ENCODE peak calls at places on chromosomes 11 and 22, in nine cellular contexts. One of them, this sample, is unnamed.

GRCh38 chr22:34804588-34804987 is 261.4 kb upstream of the ISX start:
- DNase-seq in kidney: no peak
- DNase-seq in osteocyte: no peak
- DNase-seq in A673: peak
- DNase-seq in thoracic aorta: no peak
- DNase-seq in progenitor cell of endocrine pancreas: no peak
- DNase-seq in esophagus muscularis mucosa: no peak
- DNase-seq in heart left ventricle: no peak
- DNase-seq in activated B cell treated with CpG ODN at 0.5 μM for 24 hours: no peak
- DNase-seq in this sample: no peak

GRCh38 chr11:69280451-69280850 is 13.5 kb upstream of the MYEOV start:
- DNase-seq in kidney: no peak
- DNase-seq in osteocyte: no peak
- DNase-seq in A673: peak
- DNase-seq in thoracic aorta: no peak
- DNase-seq in progenitor cell of endocrine pancreas: no peak
- DNase-seq in esophagus muscularis mucosa: no peak
- DNase-seq in heart left ventricle: no peak
- DNase-seq in activated B cell treated with CpG ODN at 0.5 μM for 24 hours: no peak
- DNase-seq in this sample: no peak

GRCh38 chr22:27639180-27640086 is 162.1 kb downstream of the MN1 start:
- DNase-seq in kidney: no peak
- DNase-seq in osteocyte: no peak
- DNase-seq in A673: no peak
- DNase-seq in thoracic aorta: no peak
- DNase-seq in progenitor cell of endocrine pancreas: no peak
- DNase-seq in esophagus muscularis mucosa: no peak
- DNase-seq in heart left ventricle: no peak
- DNase-seq in activated B cell treated with CpG ODN at 0.5 μM for 24 hours: no peak
- DNase-seq in this sample: no peak

GRCh38 chr11:32056445-32056844 is 34.4 kb upstream of the RCN1 start:
- DNase-seq in kidney: no peak
- DNase-seq in osteocyte: no peak
- DNase-seq in A673: no peak
- DNase-seq in thoracic aorta: no peak
- DNase-seq in progenitor cell of endocrine pancreas: no peak
- DNase-seq in esophagus muscularis mucosa: no peak
- DNase-seq in heart left ventricle: no peak
- DNase-seq in activated B cell treated with CpG ODN at 0.5 μM for 24 hours: no peak
- DNase-seq in this sample: no peak

GRCh38 chr11:20031155-20032001 is 128.9 kb downstream of the DBX1 start:
- DNase-seq in kidney: no peak
- DNase-seq in osteocyte: no peak
- DNase-seq in A673: peak
- DNase-seq in thoracic aorta: no peak
- DNase-seq in progenitor cell of endocrine pancreas: no peak
- DNase-seq in esophagus muscularis mucosa: no peak
- DNase-seq in heart left ventricle: no peak
- DNase-seq in activated B cell treated with CpG ODN at 0.5 μM for 24 hours: no peak
- DNase-seq in this sample: no peak

GRCh38 chr22:16956290-16956689 is 51.7 kb downstream of the GAB4 start:
- DNase-seq in kidney: peak
- DNase-seq in osteocyte: peak
- DNase-seq in A673: no peak
- DNase-seq in thoracic aorta: no peak
- DNase-seq in progenitor cell of endocrine pancreas: no peak
- DNase-seq in esophagus muscularis mucosa: peak
- DNase-seq in heart left ventricle: no peak
- DNase-seq in activated B cell treated with CpG ODN at 0.5 μM for 24 hours: no peak
- DNase-seq in this sample: no peak

GRCh38 chr22:44051961-44052360 is 27.9 kb downstream of the PARVB start:
- DNase-seq in kidney: no peak
- DNase-seq in osteocyte: no peak
- DNase-seq in A673: no peak
- DNase-seq in thoracic aorta: no peak
- DNase-seq in progenitor cell of endocrine pancreas: no peak
- DNase-seq in esophagus muscularis mucosa: no peak
- DNase-seq in heart left ventricle: no peak
- DNase-seq in activated B cell treated with CpG ODN at 0.5 μM for 24 hours: no peak
- DNase-seq in this sample: no peak

GRCh38 chr22:44458044-44459020 is 39.7 kb downstream of the RTL6 start:
- DNase-seq in kidney: no peak
- DNase-seq in osteocyte: peak
- DNase-seq in A673: no peak
- DNase-seq in thoracic aorta: no peak
- DNase-seq in progenitor cell of endocrine pancreas: no peak
- DNase-seq in esophagus muscularis mucosa: peak
- DNase-seq in heart left ventricle: no peak
- DNase-seq in activated B cell treated with CpG ODN at 0.5 μM for 24 hours: no peak
- DNase-seq in this sample: no peak

GRCh38 chr22:42179616-42180015 is 49.0 kb upstream of the CYP2D6 start:
- DNase-seq in kidney: no peak
- DNase-seq in osteocyte: no peak
- DNase-seq in A673: no peak
- DNase-seq in thoracic aorta: no peak
- DNase-seq in progenitor cell of endocrine pancreas: no peak
- DNase-seq in esophagus muscularis mucosa: no peak
- DNase-seq in heart left ventricle: no peak
- DNase-seq in activated B cell treated with CpG ODN at 0.5 μM for 24 hours: no peak
- DNase-seq in this sample: no peak

GRCh38 chr11:73314121-73314948 is 6.3 kb downstream of the ARHGEF17 start:
- DNase-seq in kidney: peak
- DNase-seq in osteocyte: no peak
- DNase-seq in A673: peak
- DNase-seq in thoracic aorta: no peak
- DNase-seq in progenitor cell of endocrine pancreas: no peak
- DNase-seq in esophagus muscularis mucosa: no peak
- DNase-seq in heart left ventricle: peak
- DNase-seq in activated B cell treated with CpG ODN at 0.5 μM for 24 hours: no peak
- DNase-seq in this sample: no peak

GRCh38 chr22:36934940-36935610 is 21.6 kb downstream of the CSF2RB start:
- DNase-seq in kidney: no peak
- DNase-seq in osteocyte: peak
- DNase-seq in A673: no peak
- DNase-seq in thoracic aorta: no peak
- DNase-seq in progenitor cell of endocrine pancreas: no peak
- DNase-seq in esophagus muscularis mucosa: no peak
- DNase-seq in heart left ventricle: no peak
- DNase-seq in activated B cell treated with CpG ODN at 0.5 μM for 24 hours: no peak
- DNase-seq in this sample: no peak

GRCh38 chr11:83063073-83063754 is 8.5 kb downstream of the RAB30 start:
- DNase-seq in kidney: no peak
- DNase-seq in osteocyte: no peak
- DNase-seq in A673: peak
- DNase-seq in thoracic aorta: no peak
- DNase-seq in progenitor cell of endocrine pancreas: no peak
- DNase-seq in esophagus muscularis mucosa: peak
- DNase-seq in heart left ventricle: no peak
- DNase-seq in activated B cell treated with CpG ODN at 0.5 μM for 24 hours: no peak
- DNase-seq in this sample: no peak

GRCh38 chr11:66986178-66986545 is 11.1 kb downstream of the C11orf86 start:
- DNase-seq in kidney: no peak
- DNase-seq in osteocyte: no peak
- DNase-seq in A673: no peak
- DNase-seq in thoracic aorta: no peak
- DNase-seq in progenitor cell of endocrine pancreas: no peak
- DNase-seq in esophagus muscularis mucosa: no peak
- DNase-seq in heart left ventricle: no peak
- DNase-seq in activated B cell treated with CpG ODN at 0.5 μM for 24 hours: no peak
- DNase-seq in this sample: no peak

GRCh38 chr22:30356392-30357230 is at the start of the genes CCDC157 and SF3A1:
- DNase-seq in kidney: peak
- DNase-seq in osteocyte: peak
- DNase-seq in A673: peak
- DNase-seq in thoracic aorta: peak
- DNase-seq in progenitor cell of endocrine pancreas: peak
- DNase-seq in esophagus muscularis mucosa: peak
- DNase-seq in heart left ventricle: peak
- DNase-seq in activated B cell treated with CpG ODN at 0.5 μM for 24 hours: peak
- DNase-seq in this sample: peak
- TF ChIP-seq CTCF in kidney: no peak
- TF ChIP-seq CTCF in osteocyte: no peak
- TF ChIP-seq CTCF in A673: no peak
- TF ChIP-seq CTCF in thoracic aorta: no peak
- TF ChIP-seq CTCF in progenitor cell of endocrine pancreas: no peak
- TF ChIP-seq CTCF in esophagus muscularis mucosa: no peak
- TF ChIP-seq CTCF in heart left ventricle: no peak
- TF ChIP-seq CTCF in activated B cell treated with CpG ODN at 0.5 μM for 24 hours: no peak
- TF ChIP-seq CTCF in this sample: no peak

DNA sequence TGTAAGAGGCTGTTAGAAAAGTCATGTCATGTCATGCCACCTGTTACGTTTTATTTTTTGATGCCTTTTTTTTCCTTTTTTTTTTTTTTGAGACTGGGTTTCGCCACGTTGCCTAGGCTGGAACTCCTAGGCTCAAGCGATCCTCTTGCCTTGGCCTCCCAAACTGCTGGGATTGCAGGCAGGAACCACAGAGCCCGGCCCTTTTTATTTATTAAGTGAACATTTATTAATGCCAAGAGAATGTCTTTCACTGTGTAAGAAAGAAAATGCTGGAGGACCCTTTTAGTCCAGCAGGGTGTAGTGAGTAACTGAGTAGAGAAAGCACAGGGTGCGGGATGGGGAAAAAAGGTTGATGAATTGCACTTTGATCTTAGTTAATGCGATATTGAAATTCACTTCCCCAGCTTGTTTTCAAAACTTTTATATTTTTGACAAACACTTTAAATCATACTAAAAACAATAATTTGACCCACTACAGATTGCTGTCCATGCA is 2.3 kb upstream of the XBP1 start:
- DNase-seq in kidney: peak
- DNase-seq in osteocyte: no peak
- DNase-seq in A673: no peak
- DNase-seq in thoracic aorta: no peak
- DNase-seq in progenitor cell of endocrine pancreas: no peak
- DNase-seq in esophagus muscularis mucosa: no peak
- DNase-seq in heart left ventricle: no peak
- DNase-seq in activated B cell treated with CpG ODN at 0.5 μM for 24 hours: no peak
- DNase-seq in this sample: no peak
- TF ChIP-seq CTCF in kidney: peak
- TF ChIP-seq CTCF in osteocyte: no peak
- TF ChIP-seq CTCF in A673: peak
- TF ChIP-seq CTCF in thoracic aorta: no peak
- TF ChIP-seq CTCF in progenitor cell of endocrine pancreas: peak
- TF ChIP-seq CTCF in esophagus muscularis mucosa: no peak
- TF ChIP-seq CTCF in heart left ventricle: no peak
- TF ChIP-seq CTCF in activated B cell treated with CpG ODN at 0.5 μM for 24 hours: no peak
- TF ChIP-seq CTCF in this sample: no peak

DNA sequence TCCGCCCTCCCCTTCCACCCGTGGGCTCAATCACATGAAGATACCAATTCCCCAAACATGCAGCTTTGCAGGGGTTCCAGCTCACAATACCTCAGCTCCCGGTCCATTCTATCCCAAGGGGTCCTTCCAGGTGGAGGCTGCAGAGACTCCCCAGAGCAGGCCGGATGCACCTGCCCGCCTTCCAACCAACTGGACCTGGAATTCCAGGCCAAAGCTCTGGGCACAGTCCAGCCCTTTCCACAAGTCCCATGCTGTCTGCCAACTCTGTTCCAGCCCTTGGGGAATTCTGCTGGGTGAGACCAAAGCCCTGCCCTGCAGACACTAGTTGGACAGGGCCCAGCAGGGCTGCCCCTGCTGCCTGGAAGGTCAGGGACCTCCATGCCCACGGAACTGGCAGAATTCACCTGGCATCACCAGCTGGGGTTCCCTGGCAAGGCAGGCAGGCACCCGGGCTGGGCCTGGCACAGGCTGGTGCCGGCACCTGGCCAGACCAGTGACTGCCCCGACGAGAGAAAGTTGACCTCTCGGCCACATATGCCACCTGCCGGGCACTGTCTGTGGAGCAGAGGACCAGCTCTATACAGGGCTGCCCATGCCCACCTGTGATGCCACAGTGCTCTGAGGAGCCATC is 4.9 kb downstream of the SYT7 start:
- DNase-seq in kidney: no peak
- DNase-seq in osteocyte: no peak
- DNase-seq in A673: no peak
- DNase-seq in thoracic aorta: no peak
- DNase-seq in progenitor cell of endocrine pancreas: no peak
- DNase-seq in esophagus muscularis mucosa: no peak
- DNase-seq in heart left ventricle: peak
- DNase-seq in activated B cell treated with CpG ODN at 0.5 μM for 24 hours: no peak
- DNase-seq in this sample: no peak
- TF ChIP-seq CTCF in kidney: no peak
- TF ChIP-seq CTCF in osteocyte: no peak
- TF ChIP-seq CTCF in A673: no peak
- TF ChIP-seq CTCF in thoracic aorta: no peak
- TF ChIP-seq CTCF in progenitor cell of endocrine pancreas: no peak
- TF ChIP-seq CTCF in esophagus muscularis mucosa: no peak
- TF ChIP-seq CTCF in heart left ventricle: peak
- TF ChIP-seq CTCF in activated B cell treated with CpG ODN at 0.5 μM for 24 hours: no peak
- TF ChIP-seq CTCF in this sample: no peak

GRCh38 chr11:72221386-72221785 is 3.2 kb upstream of the INPPL1 start:
- DNase-seq in kidney: no peak
- DNase-seq in osteocyte: peak
- DNase-seq in A673: no peak
- DNase-seq in thoracic aorta: no peak
- DNase-seq in progenitor cell of endocrine pancreas: no peak
- DNase-seq in esophagus muscularis mucosa: peak
- DNase-seq in heart left ventricle: no peak
- DNase-seq in activated B cell treated with CpG ODN at 0.5 μM for 24 hours: no peak
- DNase-seq in this sample: no peak
- TF ChIP-seq CTCF in kidney: no peak
- TF ChIP-seq CTCF in osteocyte: no peak
- TF ChIP-seq CTCF in A673: no peak
- TF ChIP-seq CTCF in thoracic aorta: no peak
- TF ChIP-seq CTCF in progenitor cell of endocrine pancreas: no peak
- TF ChIP-seq CTCF in esophagus muscularis mucosa: no peak
- TF ChIP-seq CTCF in heart left ventricle: no peak
- TF ChIP-seq CTCF in activated B cell treated with CpG ODN at 0.5 μM for 24 hours: no peak
- TF ChIP-seq CTCF in this sample: no peak